ENCODE peak calls at places on chromosome 5, in nine cellular contexts. One of them, this sample, is unnamed.

GRCh38 chr5:153965102-153965645 is 73.5 kb downstream of the FAM114A2 start:
- DNase-seq in NCI-H460: peak
- DNase-seq in HEK293T: peak
- DNase-seq in T follicular helper cell: no peak
- DNase-seq in PC-3: peak
- DNase-seq in amniotic epithelial cell: peak
- DNase-seq in AG08396: peak
- DNase-seq in astrocyte of the spinal cord: peak
- DNase-seq in lung microvascular endothelial cell: peak
- DNase-seq in this sample: peak

GRCh38 chr5:107593009-107593408 is 77.7 kb downstream of the EFNA5 start:
- DNase-seq in NCI-H460: no peak
- DNase-seq in HEK293T: no peak
- DNase-seq in T follicular helper cell: no peak
- DNase-seq in PC-3: no peak
- DNase-seq in amniotic epithelial cell: peak
- DNase-seq in AG08396: no peak
- DNase-seq in astrocyte of the spinal cord: no peak
- DNase-seq in lung microvascular endothelial cell: no peak
- DNase-seq in this sample: no peak

GRCh38 chr5:28707706-28708105 is 1669.3 kb upstream of the CDH9 start:
- DNase-seq in NCI-H460: no peak
- DNase-seq in HEK293T: no peak
- DNase-seq in T follicular helper cell: no peak
- DNase-seq in PC-3: no peak
- DNase-seq in amniotic epithelial cell: peak
- DNase-seq in AG08396: no peak
- DNase-seq in astrocyte of the spinal cord: peak
- DNase-seq in lung microvascular endothelial cell: no peak
- DNase-seq in this sample: no peak

GRCh38 chr5:37043693-37044092 is 167.1 kb downstream of the NIPBL start:
- DNase-seq in NCI-H460: no peak
- DNase-seq in HEK293T: peak
- DNase-seq in T follicular helper cell: no peak
- DNase-seq in PC-3: peak
- DNase-seq in amniotic epithelial cell: peak
- DNase-seq in AG08396: no peak
- DNase-seq in astrocyte of the spinal cord: peak
- DNase-seq in lung microvascular endothelial cell: peak
- DNase-seq in this sample: no peak

GRCh38 chr5:95932941-95933340 is 28.7 kb downstream of the ELL2 start:
- DNase-seq in NCI-H460: no peak
- DNase-seq in HEK293T: no peak
- DNase-seq in T follicular helper cell: no peak
- DNase-seq in PC-3: no peak
- DNase-seq in amniotic epithelial cell: no peak
- DNase-seq in AG08396: no peak
- DNase-seq in astrocyte of the spinal cord: no peak
- DNase-seq in lung microvascular endothelial cell: no peak
- DNase-seq in this sample: no peak

GRCh38 chr5:21164425-21164824 is 1176.4 kb upstream of the CDH18 start:
- DNase-seq in NCI-H460: no peak
- DNase-seq in HEK293T: no peak
- DNase-seq in T follicular helper cell: no peak
- DNase-seq in PC-3: no peak
- DNase-seq in amniotic epithelial cell: no peak
- DNase-seq in AG08396: no peak
- DNase-seq in astrocyte of the spinal cord: no peak
- DNase-seq in lung microvascular endothelial cell: no peak
- DNase-seq in this sample: no peak

GRCh38 chr5:1439388-1440097 is 5.7 kb downstream of the SLC6A3 start:
- DNase-seq in NCI-H460: no peak
- DNase-seq in HEK293T: no peak
- DNase-seq in T follicular helper cell: no peak
- DNase-seq in PC-3: no peak
- DNase-seq in amniotic epithelial cell: no peak
- DNase-seq in AG08396: no peak
- DNase-seq in astrocyte of the spinal cord: no peak
- DNase-seq in lung microvascular endothelial cell: no peak
- DNase-seq in this sample: no peak

GRCh38 chr5:66511491-66511890 is 84.7 kb upstream of the MAST4 start:
- DNase-seq in NCI-H460: no peak
- DNase-seq in HEK293T: no peak
- DNase-seq in T follicular helper cell: no peak
- DNase-seq in PC-3: no peak
- DNase-seq in amniotic epithelial cell: no peak
- DNase-seq in AG08396: no peak
- DNase-seq in astrocyte of the spinal cord: no peak
- DNase-seq in lung microvascular endothelial cell: no peak
- DNase-seq in this sample: no peak

GRCh38 chr5:142697846-142698245 is 12.0 kb upstream of the FGF1 start:
- DNase-seq in NCI-H460: no peak
- DNase-seq in HEK293T: no peak
- DNase-seq in T follicular helper cell: no peak
- DNase-seq in PC-3: peak
- DNase-seq in amniotic epithelial cell: no peak
- DNase-seq in AG08396: peak
- DNase-seq in astrocyte of the spinal cord: peak
- DNase-seq in lung microvascular endothelial cell: peak
- DNase-seq in this sample: no peak

GRCh38 chr5:88109806-88110205 is 158.8 kb downstream of the TMEM161B start:
- DNase-seq in NCI-H460: no peak
- DNase-seq in HEK293T: no peak
- DNase-seq in T follicular helper cell: no peak
- DNase-seq in PC-3: peak
- DNase-seq in amniotic epithelial cell: no peak
- DNase-seq in AG08396: no peak
- DNase-seq in astrocyte of the spinal cord: peak
- DNase-seq in lung microvascular endothelial cell: no peak
- DNase-seq in this sample: no peak

GRCh38 chr5:124025306-124025705 is 513.3 kb downstream of the CSNK1G3 start:
- DNase-seq in NCI-H460: no peak
- DNase-seq in HEK293T: no peak
- DNase-seq in T follicular helper cell: no peak
- DNase-seq in PC-3: no peak
- DNase-seq in amniotic epithelial cell: no peak
- DNase-seq in AG08396: no peak
- DNase-seq in astrocyte of the spinal cord: no peak
- DNase-seq in lung microvascular endothelial cell: no peak
- DNase-seq in this sample: no peak

GRCh38 chr5:94618029-94618492 is 343 bp downstream of the KIAA0825 start:
- DNase-seq in NCI-H460: peak
- DNase-seq in HEK293T: peak
- DNase-seq in T follicular helper cell: peak
- DNase-seq in PC-3: peak
- DNase-seq in amniotic epithelial cell: peak
- DNase-seq in AG08396: peak
- DNase-seq in astrocyte of the spinal cord: peak
- DNase-seq in lung microvascular endothelial cell: peak
- DNase-seq in this sample: no peak

GRCh38 chr5:68242743-68243142 is 27.2 kb downstream of the PIK3R1 start:
- DNase-seq in NCI-H460: no peak
- DNase-seq in HEK293T: no peak
- DNase-seq in T follicular helper cell: no peak
- DNase-seq in PC-3: no peak
- DNase-seq in amniotic epithelial cell: no peak
- DNase-seq in AG08396: no peak
- DNase-seq in astrocyte of the spinal cord: peak
- DNase-seq in lung microvascular endothelial cell: peak
- DNase-seq in this sample: no peak

GRCh38 chr5:95142145-95142544 is 142.7 kb downstream of the MCTP1 start:
- DNase-seq in NCI-H460: no peak
- DNase-seq in HEK293T: no peak
- DNase-seq in T follicular helper cell: no peak
- DNase-seq in PC-3: no peak
- DNase-seq in amniotic epithelial cell: no peak
- DNase-seq in AG08396: no peak
- DNase-seq in astrocyte of the spinal cord: no peak
- DNase-seq in lung microvascular endothelial cell: no peak
- DNase-seq in this sample: no peak

GRCh38 chr5:1745190-1745805 is 54.3 kb downstream of the MRPL36 start:
- DNase-seq in NCI-H460: no peak
- DNase-seq in HEK293T: no peak
- DNase-seq in T follicular helper cell: no peak
- DNase-seq in PC-3: no peak
- DNase-seq in amniotic epithelial cell: no peak
- DNase-seq in AG08396: no peak
- DNase-seq in astrocyte of the spinal cord: no peak
- DNase-seq in lung microvascular endothelial cell: no peak
- DNase-seq in this sample: no peak

GRCh38 chr5:173789031-173789920 is 98.9 kb upstream of the CPEB4 start:
- DNase-seq in NCI-H460: no peak
- DNase-seq in HEK293T: no peak
- DNase-seq in T follicular helper cell: no peak
- DNase-seq in PC-3: peak
- DNase-seq in amniotic epithelial cell: peak
- DNase-seq in AG08396: no peak
- DNase-seq in astrocyte of the spinal cord: peak
- DNase-seq in lung microvascular endothelial cell: no peak
- DNase-seq in this sample: no peak

GRCh38 chr5:132179410-132179809 is 48.2 kb downstream of the P4HA2 start:
- DNase-seq in NCI-H460: no peak
- DNase-seq in HEK293T: no peak
- DNase-seq in T follicular helper cell: no peak
- DNase-seq in PC-3: no peak
- DNase-seq in amniotic epithelial cell: no peak
- DNase-seq in AG08396: no peak
- DNase-seq in astrocyte of the spinal cord: peak
- DNase-seq in lung microvascular endothelial cell: peak
- DNase-seq in this sample: no peak

GRCh38 chr5:152634596-152634995 is 229.5 kb upstream of the NMUR2 start:
- DNase-seq in NCI-H460: no peak
- DNase-seq in HEK293T: no peak
- DNase-seq in T follicular helper cell: no peak
- DNase-seq in PC-3: no peak
- DNase-seq in amniotic epithelial cell: no peak
- DNase-seq in AG08396: no peak
- DNase-seq in astrocyte of the spinal cord: no peak
- DNase-seq in lung microvascular endothelial cell: no peak
- DNase-seq in this sample: no peak

GRCh38 chr5:25119654-25120053 is 474.9 kb upstream of the CDH10 start:
- DNase-seq in NCI-H460: no peak
- DNase-seq in HEK293T: peak
- DNase-seq in T follicular helper cell: no peak
- DNase-seq in PC-3: peak
- DNase-seq in amniotic epithelial cell: no peak
- DNase-seq in AG08396: peak
- DNase-seq in astrocyte of the spinal cord: peak
- DNase-seq in lung microvascular endothelial cell: no peak
- DNase-seq in this sample: no peak

GRCh38 chr5:123673107-123673506 is 161.1 kb downstream of the CSNK1G3 start:
- DNase-seq in NCI-H460: no peak
- DNase-seq in HEK293T: no peak
- DNase-seq in T follicular helper cell: no peak
- DNase-seq in PC-3: no peak
- DNase-seq in amniotic epithelial cell: peak
- DNase-seq in AG08396: no peak
- DNase-seq in astrocyte of the spinal cord: no peak
- DNase-seq in lung microvascular endothelial cell: peak
- DNase-seq in this sample: no peak

GRCh38 chr5:35857606-35858205 is 1.0 kb downstream of the IL7R start:
- DNase-seq in NCI-H460: no peak
- DNase-seq in HEK293T: no peak
- DNase-seq in T follicular helper cell: no peak
- DNase-seq in PC-3: peak
- DNase-seq in amniotic epithelial cell: peak
- DNase-seq in AG08396: peak
- DNase-seq in astrocyte of the spinal cord: peak
- DNase-seq in lung microvascular endothelial cell: peak
- DNase-seq in this sample: peak